ENCODE peak calls at places on chromosomes 7 and 10, in four cellular contexts. E is heart left ventricle, K is lower leg skin, U is left ventricle myocardium inferior. Y is an unnamed sample.

GRCh38 chr7:137916980-137917645 is 70.3 kb upstream of the DGKI start:
- DNase-seq in K (no peak), E (no peak), U (no peak), Y (peak; percentile 74)

GRCh38 chr10:72340510-72340895 is 14.2 kb downstream of the DNAJB12 start:
- DNase-seq in U (peak; percentile 71), K (no peak), E (peak; percentile 71), Y (peak; percentile 47)

GRCh38 chr10:127044191-127044590 is 139.0 kb downstream of the DOCK1 start:
- DNase-seq in K (peak; percentile 31), U (no peak), E (no peak), Y (no peak)

GRCh38 chr10:122162566-122163181 is 108.4 kb upstream of the BTBD16 start:
- DNase-seq in E (peak; percentile 47), K (no peak), U (no peak), Y (no peak)

GRCh38 chr7:27247452-27248426 is 5.1 kb downstream of the EVX1 start:
- DNase-seq in E (no peak), K (no peak), U (no peak), Y (no peak)

GRCh38 chr7:39017369-39017768 is 39.7 kb downstream of the POU6F2 start:
- DNase-seq in K (no peak), U (no peak), E (no peak), Y (no peak)

GRCh38 chr10:3755440-3756359 is 29.3 kb downstream of the KLF6 start:
- DNase-seq in K (no peak), E (peak; percentile 58), U (no peak), Y (peak; percentile 53)

GRCh38 chr10:100878291-100878910 is 34.4 kb upstream of the SLF2 start:
- DNase-seq in K (no peak), U (peak; percentile 36), E (peak; percentile 45), Y (peak; percentile 72)

GRCh38 chr7:47571355-47572100 is 10.4 kb downstream of the TNS3 start:
- DNase-seq in E (peak; percentile 90), U (peak; percentile 88), K (peak; percentile 53), Y (peak; percentile 90)

GRCh38 chr7:16847381-16847860 is 34.4 kb downstream of the AGR3 start:
- DNase-seq in K (no peak), E (no peak), U (no peak), Y (peak; percentile 38)

GRCh38 chr10:79409038-79410035 is 36.1 kb downstream of the ZCCHC24 start:
- DNase-seq in K (no peak), E (peak; percentile 35), U (no peak), Y (no peak)

GRCh38 chr7:105765846-105766245 is 110.6 kb downstream of the ATXN7L1 start:
- DNase-seq in K (no peak), U (no peak), E (no peak), Y (no peak)

GRCh38 chr10:79315602-79315920 is 31.7 kb upstream of the PPIF start:
- DNase-seq in K (no peak), E (no peak), U (no peak), Y (peak; percentile 57)

GRCh38 chr7:128221929-128222403 is 19.1 kb upstream of the LEP start:
- DNase-seq in E (no peak), U (no peak), K (no peak), Y (peak; percentile 32)

GRCh38 chr10:14438576-14438975 is 107.9 kb upstream of the FRMD4A start:
- DNase-seq in E (no peak), K (no peak), U (no peak), Y (no peak)

GRCh38 chr10:102596506-102596971 is 47.7 kb upstream of the TRIM8 start:
- DNase-seq in U (peak; percentile 32), K (no peak), E (no peak), Y (peak; percentile 60)

GRCh38 chr10:128539784-128540759 is 413.8 kb upstream of the MKI67 start:
- DNase-seq in K (no peak), U (peak; percentile 30), E (no peak), Y (no peak)

DNA sequence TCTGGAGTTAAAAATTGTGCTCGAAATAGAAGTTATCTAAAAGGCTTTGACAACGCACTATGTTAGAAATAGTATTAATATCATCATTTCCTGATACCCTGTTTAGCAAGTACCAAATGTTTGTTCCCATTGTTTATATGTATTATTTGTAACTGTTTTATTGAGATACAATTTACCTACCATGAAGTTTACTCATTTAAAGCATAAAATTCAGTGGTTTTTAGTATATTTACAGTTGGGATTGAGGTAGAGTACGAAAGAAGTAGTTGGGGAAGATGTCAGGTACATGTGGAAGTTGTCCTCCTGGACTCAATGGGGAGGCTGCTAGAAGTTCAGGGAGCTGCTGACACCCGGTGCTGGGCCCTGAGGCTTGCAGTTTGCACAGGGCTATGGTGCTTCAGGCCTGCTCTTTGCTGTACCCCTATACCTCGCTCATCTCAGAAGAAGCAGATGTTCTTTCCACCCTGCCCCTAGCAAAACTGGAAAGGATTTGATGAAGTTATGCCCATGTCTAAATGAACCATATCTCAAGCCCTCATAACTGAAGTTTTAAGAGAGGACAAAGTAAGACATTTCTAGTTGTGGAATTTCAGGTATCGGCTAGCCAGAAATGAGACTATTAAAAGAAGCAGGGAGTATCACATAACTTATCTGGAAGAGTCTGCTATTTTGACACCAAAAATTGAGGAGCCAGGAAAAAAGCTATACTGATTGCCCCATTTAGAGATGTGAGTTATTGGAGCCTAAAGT is 25.2 kb upstream of the WNT16 start:
- DNase-seq in K (no peak), U (no peak), E (no peak), Y (no peak)
- TF ChIP-seq CTCF in K (no peak), U (no peak), E (no peak), Y (peak; percentile 3)

GRCh38 chr10:27779462-27779861 is 33.8 kb upstream of the MKX start:
- DNase-seq in U (no peak), E (no peak), K (no peak), Y (peak; percentile 14)
- H3K4me3 ChIP-seq in U (no peak overlapping the region), E (no peak overlapping the region), K (no peak overlapping the region), Y (no peak overlapping the region)

DNA sequence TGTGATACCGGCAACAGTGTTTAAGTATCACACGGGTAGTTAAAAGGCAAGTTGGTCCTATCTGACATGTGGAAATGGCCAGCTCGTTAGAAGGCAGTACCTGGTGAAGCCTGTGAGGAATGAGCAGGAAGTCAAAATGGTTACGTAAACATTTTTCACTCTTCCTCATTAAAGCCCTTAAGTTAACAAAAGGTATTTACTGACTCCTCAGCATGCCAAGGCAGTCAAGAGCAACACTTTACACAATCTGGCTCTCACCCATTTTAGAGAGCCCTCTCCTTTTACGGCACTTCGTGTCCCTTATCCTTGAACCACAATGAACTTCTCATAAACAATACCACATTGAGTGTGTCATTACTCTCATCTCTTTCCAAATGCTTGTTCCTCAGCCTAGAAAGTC is 11.0 kb upstream of the RSBN1L start:
- DNase-seq in U (no peak), K (peak; percentile 39), E (no peak), Y (peak; percentile 53)
- TF ChIP-seq CTCF in U (no peak), K (no peak), E (no peak), Y (no peak)

GRCh38 chr10:62374862-62375710 is 917 bp downstream of the ZNF365 start:
- DNase-seq in U (no peak), E (no peak), K (no peak), Y (no peak)
- H3K4me3 ChIP-seq in U (peak overlapping the region; percentile 63), E (peak overlapping the region; percentile 52), K (no peak overlapping the region), Y (peak overlapping the region; percentile 60)

GRCh38 chr10:21056461-21056860 is 159.3 kb upstream of the NEBL start:
- DNase-seq in E (no peak), K (no peak), U (no peak), Y (no peak)
- TF ChIP-seq CTCF in E (no peak), K (no peak), U (no peak), Y (no peak)

DNA sequence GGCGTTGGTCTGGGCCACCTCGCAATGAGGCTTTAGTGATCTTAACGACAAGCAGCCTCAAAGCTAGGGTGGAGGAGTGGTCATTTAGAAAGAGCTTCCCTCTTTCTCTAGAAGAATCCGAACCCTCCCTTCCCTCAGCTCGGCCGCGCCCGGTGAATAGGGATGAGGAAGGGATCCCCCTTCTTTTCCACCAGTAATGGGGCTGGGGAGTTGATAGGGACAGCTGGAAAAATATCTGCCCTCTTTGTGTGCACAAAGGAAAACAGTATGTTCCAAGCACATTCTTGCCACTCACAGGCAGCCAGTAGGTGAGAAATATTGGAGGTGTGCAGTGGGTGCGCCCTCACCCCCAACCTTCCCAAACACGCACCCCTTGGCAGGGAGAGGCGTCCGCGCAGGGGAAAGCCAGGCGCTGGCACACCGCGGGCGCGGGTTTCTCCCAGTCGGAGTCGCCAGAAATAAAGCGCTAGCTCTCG is 6.5 kb downstream of the DLX5 start:
- DNase-seq in E (no peak), U (no peak), K (no peak), Y (no peak)
- H3K4me3 ChIP-seq in E (peak overlapping the region; percentile 21), U (peak overlapping the region; percentile 26), K (no peak overlapping the region), Y (no peak overlapping the region)

GRCh38 chr7:156063241-156063810 is 251.1 kb upstream of the SHH start:
- DNase-seq in U (no peak), K (no peak), E (no peak), Y (no peak)
- TF ChIP-seq CTCF in U (no peak), K (no peak), E (no peak), Y (no peak)

GRCh38 chr10:70579234-70580002 is 23.1 kb downstream of the PRF1 start:
- DNase-seq in E (no peak), U (no peak), K (no peak), Y (no peak)

GRCh38 chr10:70575486-70575873 is 27.1 kb downstream of the PRF1 start:
- DNase-seq in U (no peak), E (peak; percentile 23), K (no peak), Y (no peak)

GRCh38 chr10:70578371-70578947 is 24.1 kb downstream of the PRF1 start:
- DNase-seq in E (peak; percentile 8), U (no peak), K (no peak), Y (peak; percentile 59)

GRCh38 chr10:70575874-70576802 is 26.4 kb downstream of the PRF1 start:
- DNase-seq in E (peak; percentile 69), U (peak; percentile 57), K (peak; percentile 29), Y (peak; percentile 76)

GRCh38 chr10:70576803-70577517 is 25.6 kb downstream of the PRF1 start:
- DNase-seq in K (no peak), E (no peak), U (no peak), Y (no peak)
- H3K4me3 ChIP-seq in K (no peak overlapping the region), E (no peak overlapping the region), U (no peak overlapping the region), Y (no peak overlapping the region)

Y was measured in fibroblast of villous mesenchyme.